ENCODE peak calls at places on chromosomes 2 and 18, in five cellular contexts. Y is A549; P is activated CD8-positive, alpha-beta T cell treated with anti-CD3 and anti-CD28 coated beads for 36 hours; N is dorsolateral prefrontal cortex; I is heart left ventricle. L is an unnamed sample.

GRCh38 chr2:146295080-146295670 is 1549.7 kb upstream of the ACVR2A start:
- DNase-seq in Y (no peak), P (no peak), N (no peak), I (no peak), L (no peak)

GRCh38 chr2:163119964-163120363 is 281.4 kb upstream of the KCNH7 start:
- DNase-seq in Y (no peak), P (no peak), N (no peak), I (no peak), L (no peak)

GRCh38 chr2:146615778-146616177 is 1229.1 kb upstream of the ACVR2A start:
- DNase-seq in Y (no peak), P (no peak), N (no peak), I (no peak), L (no peak)

GRCh38 chr2:233117811-233118480 is 57.8 kb downstream of the INPP5D start:
- DNase-seq in Y (no peak), P (no peak), N (no peak), I (no peak), L (no peak)

GRCh38 chr18:58858591-58859468 is 5.8 kb upstream of the ZNF532 start:
- DNase-seq in Y (no peak), P (no peak), N (no peak), I (no peak), L (no peak)

GRCh38 chr2:239027431-239028252 is 179.8 kb downstream of the TWIST2 start:
- DNase-seq in Y (no peak), P (no peak), N (no peak), I (peak), L (no peak)

GRCh38 chr2:95072424-95072823 is 46.9 kb downstream of the MAL start:
- DNase-seq in Y (no peak), P (no peak), N (no peak), I (no peak), L (no peak)

GRCh38 chr2:217650716-217651360 is 352.0 kb downstream of the TNS1 start:
- DNase-seq in Y (peak), P (peak), N (peak), I (no peak), L (peak)

GRCh38 chr2:23322813-23323212 is 62.2 kb upstream of the KLHL29 start:
- DNase-seq in Y (no peak), P (no peak), N (peak), I (no peak), L (no peak)

GRCh38 chr2:121648611-121649401 is 456 bp downstream of the CLASP1 start:
- DNase-seq in Y (peak), P (peak), N (peak), I (peak), L (peak)

GRCh38 chr2:222319576-222320440 is 21.0 kb upstream of the PAX3 start:
- DNase-seq in Y (no peak), P (no peak), N (peak), I (peak), L (peak)

GRCh38 chr2:30233142-30233961 is 2.0 kb downstream of the LBH start:
- DNase-seq in Y (peak), P (no peak), N (no peak), I (no peak), L (no peak)

GRCh38 chr2:180991820-180992219 is 11.4 kb downstream of the UBE2E3 start:
- DNase-seq in Y (no peak), P (no peak), N (no peak), I (no peak), L (no peak)

GRCh38 chr2:180990337-180990736 is 9.9 kb downstream of the UBE2E3 start:
- DNase-seq in Y (no peak), P (no peak), N (no peak), I (no peak), L (no peak)

GRCh38 chr2:180991361-180991760 is 11.0 kb downstream of the UBE2E3 start:
- DNase-seq in Y (no peak), P (no peak), N (no peak), I (no peak), L (no peak)

GRCh38 chr2:180990794-180991193 is 10.4 kb downstream of the UBE2E3 start:
- DNase-seq in Y (no peak), P (no peak), N (no peak), I (no peak), L (no peak)

GRCh38 chr2:180992994-180993393 is 12.6 kb downstream of the UBE2E3 start:
- DNase-seq in Y (no peak), P (no peak), N (no peak), I (no peak), L (no peak)
- TF ChIP-seq CTCF in Y (no peak), P (no peak), N (no peak), I (no peak), L (peak)

DNA sequence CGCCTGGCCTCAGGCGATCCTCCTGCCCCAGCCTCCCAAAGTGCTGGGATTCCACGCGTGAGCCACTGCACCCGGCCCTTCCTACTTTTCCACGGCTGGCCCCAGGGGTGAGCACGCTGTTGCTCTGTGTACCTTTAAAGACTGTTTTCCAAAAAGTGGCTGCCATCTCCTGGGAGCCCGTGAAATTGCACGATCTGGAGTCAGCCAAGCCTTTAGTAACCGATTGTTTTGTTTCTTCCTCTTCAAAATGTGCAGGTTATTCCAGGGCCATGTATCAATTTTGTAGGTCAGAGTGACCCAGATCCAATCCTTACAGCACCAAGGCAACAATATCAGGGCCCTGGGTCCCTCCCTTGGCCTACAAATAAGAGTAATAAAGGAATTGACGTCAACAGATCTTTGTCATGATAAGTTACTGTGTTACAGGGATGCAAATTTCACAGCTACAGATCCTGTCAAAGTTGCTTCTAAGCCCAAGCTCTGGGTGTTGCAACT is 135.6 kb upstream of the ZNF236 start:
- DNase-seq in Y (peak), P (peak), N (peak), I (no peak), L (peak)
- TF ChIP-seq CTCF in Y (peak), P (peak), N (peak), I (peak), L (peak)

GRCh38 chr2:148259674-148260073 is 238.8 kb downstream of the MBD5 start:
- DNase-seq in Y (no peak), P (peak), N (no peak), I (no peak), L (no peak)
- TF ChIP-seq CTCF in Y (no peak), P (no peak), N (no peak), I (no peak), L (no peak)

GRCh38 chr2:75465317-75465998 is 95.3 kb downstream of the EVA1A start:
- DNase-seq in Y (no peak), P (peak), N (no peak), I (no peak), L (no peak)
- TF ChIP-seq CTCF in Y (peak), P (no peak), N (no peak), I (peak), L (no peak)